ENCODE peak calls at places on chromosomes 12 and 14, in seven cellular contexts. Z is T-helper 1 cell; O is activated naive CD8-positive, alpha-beta T cell treated with anti-CD3 and anti-CD28 coated beads, Interleukin-2, amount 50 U/mL, for 24 hours; T is pulmonary artery endothelial cell; H is NCI-H1694; C is stimulated activated CD8-positive, alpha-beta memory T cell treated with anti-CD3 and anti-CD28 coated beads, Interleukin-15, amount 100 ng/mL, for 1 hour; N is fibroblast of pulmonary artery. Q is an unnamed sample.

GRCh38 chr12:122871851-122872785 is 23.8 kb downstream of the VPS37B start:
- DNase-seq in Z (no peak), O (peak; percentile 70), T (no peak), H (no peak), C (no peak), N (peak; percentile 72), Q (no peak)

GRCh38 chr12:109795023-109795422 is 38.2 kb downstream of the TRPV4 start:
- DNase-seq in Z (no peak), O (no peak), T (no peak), H (no peak), C (no peak), N (peak; percentile 45), Q (no peak)

GRCh38 chr12:5946388-5946787 is 1.3 kb upstream of the ANO2 start:
- DNase-seq in Z (no peak), O (no peak), T (no peak), H (no peak), C (no peak), N (no peak), Q (no peak)

GRCh38 chr12:29634057-29634456 is 136.6 kb upstream of the OVCH1 start:
- DNase-seq in Z (no peak), O (no peak), T (no peak), H (no peak), C (no peak), N (peak; percentile 53), Q (no peak)

GRCh38 chr12:115840159-115840558 is 437.3 kb downstream of the MED13L start:
- DNase-seq in Z (no peak), O (no peak), T (no peak), H (no peak), C (no peak), N (no peak), Q (no peak)

GRCh38 chr12:106049546-106049945 is 89.2 kb downstream of the NUAK1 start:
- DNase-seq in Z (no peak), O (no peak), T (no peak), H (no peak), C (no peak), N (no peak), Q (no peak)

GRCh38 chr14:90536511-90537191 is 139.8 kb downstream of the CALM1 start:
- DNase-seq in Z (no peak), O (no peak), T (no peak), H (no peak), C (no peak), N (no peak), Q (no peak)

GRCh38 chr12:124547626-124548025 is 19.8 kb downstream of the NCOR2 start:
- DNase-seq in Z (no peak), O (no peak), T (no peak), H (no peak), C (no peak), N (no peak), Q (no peak)

GRCh38 chr12:7479784-7480183 is 23.8 kb downstream of the CD163 start:
- DNase-seq in Z (no peak), O (no peak), T (no peak), H (no peak), C (no peak), N (no peak), Q (no peak)

GRCh38 chr12:76124456-76124855 is 40.0 kb upstream of the NAP1L1 start:
- DNase-seq in Z (no peak), O (no peak), T (no peak), H (no peak), C (no peak), N (no peak), Q (no peak)